ENCODE peak calls at places on chromosomes 4 and X, in four cellular contexts. One of them, this sample, is unnamed.

GRCh38 chr4:187451776-187452175 is 543.8 kb upstream of the ZFP42 start:
- DNase-seq in COLO829: no peak
- DNase-seq in activated CD8-positive, alpha-beta memory T cell treated with anti-CD3 and anti-CD28 coated beads for 48 hours: no peak
- DNase-seq in endothelial cell: no peak
- DNase-seq in this sample: no peak

GRCh38 chrX:1462596-1463251 is 10.0 kb upstream of the ASMTL start:
- DNase-seq in endothelial cell: no peak
- DNase-seq in activated CD8-positive, alpha-beta memory T cell treated with anti-CD3 and anti-CD28 coated beads for 48 hours: no peak
- DNase-seq in COLO829: no peak
- DNase-seq in this sample: no peak

GRCh38 chr4:41095973-41096372 is 118.4 kb downstream of the APBB2 start:
- DNase-seq in endothelial cell: no peak
- DNase-seq in COLO829: no peak
- DNase-seq in activated CD8-positive, alpha-beta memory T cell treated with anti-CD3 and anti-CD28 coated beads for 48 hours: no peak
- DNase-seq in this sample: no peak

GRCh38 chrX:146906166-146906565 is 91.6 kb upstream of the CXorf51A start:
- DNase-seq in endothelial cell: no peak
- DNase-seq in COLO829: no peak
- DNase-seq in activated CD8-positive, alpha-beta memory T cell treated with anti-CD3 and anti-CD28 coated beads for 48 hours: no peak
- DNase-seq in this sample: no peak

GRCh38 chr4:6561706-6562371 is 13.2 kb upstream of the MAN2B2 start:
- DNase-seq in COLO829: no peak
- DNase-seq in activated CD8-positive, alpha-beta memory T cell treated with anti-CD3 and anti-CD28 coated beads for 48 hours: no peak
- DNase-seq in endothelial cell: no peak
- DNase-seq in this sample: no peak

GRCh38 chrX:11273544-11273943 is 19.7 kb upstream of the AMELX start:
- DNase-seq in endothelial cell: no peak
- DNase-seq in COLO829: no peak
- DNase-seq in activated CD8-positive, alpha-beta memory T cell treated with anti-CD3 and anti-CD28 coated beads for 48 hours: no peak
- DNase-seq in this sample: no peak

GRCh38 chrX:63503541-63503940 is 152.4 kb upstream of the SPIN4 start:
- DNase-seq in COLO829: peak; percentile 69
- DNase-seq in activated CD8-positive, alpha-beta memory T cell treated with anti-CD3 and anti-CD28 coated beads for 48 hours: no peak
- DNase-seq in endothelial cell: no peak
- DNase-seq in this sample: no peak

GRCh38 chrX:119541188-119541587 is 24.0 kb downstream of the STEEP1 start:
- DNase-seq in endothelial cell: no peak
- DNase-seq in COLO829: peak; percentile 81
- DNase-seq in activated CD8-positive, alpha-beta memory T cell treated with anti-CD3 and anti-CD28 coated beads for 48 hours: no peak
- DNase-seq in this sample: no peak

GRCh38 chr4:56414135-56414675 is 21.2 kb downstream of the PPAT start:
- DNase-seq in endothelial cell: no peak
- DNase-seq in COLO829: no peak
- DNase-seq in activated CD8-positive, alpha-beta memory T cell treated with anti-CD3 and anti-CD28 coated beads for 48 hours: no peak
- DNase-seq in this sample: no peak